ENCODE peak calls at places on chromosomes 5 and 9, in nine cellular contexts. Y is colonic mucosa; Q is upper lobe of right lung; Z is CD4-positive, alpha-beta T cell; W is OCI-LY7; B is breast epithelium; P is transverse colon; X is lower lobe of right lung; K is naive thymus-derived CD4-positive, alpha-beta T cell. R is an unnamed sample. For H3K9me3, the result is how much of the 10 kb centered on the place peaks cover.

GRCh38 chr9:83932001-83932400 is 10.8 kb upstream of the KIF27 start:
- DNase-seq in Y (no peak), Q (no peak), Z (no peak), W (no peak), B (no peak), P (no peak), X (no peak), K (no peak), R (no peak)

GRCh38 chr9:2356391-2356790 is 265.2 kb upstream of the VLDLR start:
- DNase-seq in Y (no peak), Q (no peak), Z (no peak), W (no peak), B (no peak), P (no peak), X (no peak), K (no peak), R (no peak)

GRCh38 chr5:19975795-19976194 is 12.2 kb downstream of the CDH18 start:
- DNase-seq in Y (no peak), Q (no peak), Z (no peak), W (no peak), B (no peak), P (no peak), X (no peak), K (no peak), R (no peak)

GRCh38 chr5:161535762-161536161 is 10.8 kb downstream of the GABRB2 start:
- DNase-seq in Y (no peak), Q (no peak), Z (no peak), W (peak), B (no peak), P (no peak), X (no peak), K (no peak), R (no peak)

GRCh38 chr5:34905564-34905963 is 9.7 kb downstream of the RAD1 start:
- DNase-seq in Y (no peak), Q (no peak), Z (no peak), W (no peak), B (no peak), P (no peak), X (no peak), K (no peak), R (no peak)

GRCh38 chr5:1152156-1152555 is 40.3 kb upstream of the SLC12A7 start:
- DNase-seq in Y (no peak), Q (no peak), Z (no peak), W (peak), B (no peak), P (no peak), X (no peak), K (no peak), R (no peak)

GRCh38 chr5:148474025-148474511 is 90.3 kb downstream of the FBXO38 start:
- DNase-seq in Y (no peak), Q (no peak), Z (no peak), W (no peak), B (no peak), P (no peak), X (no peak), K (no peak), R (no peak)

GRCh38 chr9:2407450-2407849 is 214.1 kb upstream of the VLDLR start:
- DNase-seq in Y (no peak), Q (no peak), Z (no peak), W (no peak), B (no peak), P (no peak), X (no peak), K (no peak), R (no peak)

GRCh38 chr9:32783168-32783891 is at the start of gene TMEM215:
- DNase-seq in Y (no peak), Q (no peak), Z (no peak), W (no peak), B (no peak), P (no peak), X (peak), K (no peak), R (no peak)

GRCh38 chr5:89613222-89613956 is 730.4 kb upstream of the MEF2C start:
- DNase-seq in Y (no peak), Q (no peak), Z (no peak), W (no peak), B (no peak), P (no peak), X (no peak), K (no peak), R (no peak)

GRCh38 chr9:1978941-1979340 is 36.2 kb upstream of the SMARCA2 start:
- DNase-seq in Y (peak), Q (no peak), Z (no peak), W (no peak), B (no peak), P (no peak), X (peak), K (no peak), R (no peak)

GRCh38 chr5:36060516-36060885 is 6.2 kb downstream of the UGT3A2 start:
- DNase-seq in Y (no peak), Q (no peak), Z (no peak), W (peak), B (no peak), P (no peak), X (no peak), K (no peak), R (no peak)

GRCh38 chr5:9653811-9654210 is 23.7 kb upstream of the TAS2R1 start:
- DNase-seq in Y (no peak), Q (no peak), Z (no peak), W (no peak), B (no peak), P (no peak), X (no peak), K (no peak), R (no peak)

GRCh38 chr5:172800088-172800551 is 29.1 kb upstream of the DUSP1 start:
- DNase-seq in Y (no peak), Q (peak), Z (no peak), W (no peak), B (no peak), P (peak), X (peak), K (no peak), R (no peak)

GRCh38 chr9:18676501-18676900 is 202.5 kb downstream of the ADAMTSL1 start:
- DNase-seq in Y (no peak), Q (no peak), Z (no peak), W (no peak), B (no peak), P (no peak), X (no peak), K (no peak), R (no peak)

GRCh38 chr9:85610074-85610855 is 131.5 kb downstream of the AGTPBP1 start:
- DNase-seq in Y (peak), Q (no peak), Z (peak), W (peak), B (no peak), P (no peak), X (no peak), K (peak), R (no peak)

GRCh38 chr5:81646469-81646868 is 104.4 kb downstream of the SSBP2 start:
- DNase-seq in Y (no peak), Q (no peak), Z (no peak), W (no peak), B (no peak), P (no peak), X (no peak), K (no peak), R (no peak)

DNA sequence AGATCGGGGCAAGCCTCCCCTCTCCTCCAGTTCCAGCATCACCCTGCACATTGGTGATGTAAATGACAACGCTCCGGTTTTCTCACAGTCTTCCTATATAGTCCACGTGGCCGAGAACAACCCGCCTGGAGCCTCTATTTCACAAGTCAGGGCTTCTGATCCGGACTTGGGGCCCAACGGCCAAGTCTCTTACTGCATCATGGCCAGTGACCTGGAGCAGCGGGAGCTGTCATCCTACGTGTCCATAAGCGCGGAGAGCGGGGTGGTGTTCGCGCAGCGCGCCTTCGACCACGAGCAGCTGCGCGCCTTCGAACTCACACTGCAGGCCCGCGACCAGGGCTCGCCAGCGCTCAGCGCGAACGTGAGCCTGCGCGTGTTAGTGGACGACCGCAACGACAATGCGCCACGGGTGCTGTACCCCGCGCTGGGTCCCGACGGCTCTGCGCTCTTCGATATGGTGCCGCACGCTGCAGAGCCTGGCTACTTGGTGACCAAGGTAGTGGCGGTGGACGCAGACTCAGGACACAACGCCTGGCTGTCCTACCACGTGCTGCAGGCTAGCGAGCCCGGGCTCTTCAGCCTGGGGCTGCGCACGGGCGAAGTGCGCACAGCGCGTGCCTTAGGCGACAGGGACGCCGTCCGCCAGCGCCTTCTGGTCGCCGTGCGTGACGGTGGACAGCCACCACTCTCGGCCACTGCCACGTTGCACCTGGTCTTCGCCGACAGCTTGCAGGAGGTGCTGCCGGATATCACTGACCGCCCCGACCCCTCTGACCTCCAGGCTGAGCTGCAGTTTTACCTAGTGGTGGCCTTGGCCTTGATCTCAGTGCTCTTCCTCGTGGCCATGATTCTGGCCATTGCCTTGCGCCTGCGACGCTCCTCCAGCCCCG is 1.9 kb downstream of the PCDHGB4 start:
- DNase-seq in Y (no peak), Q (no peak), Z (no peak), W (no peak), B (no peak), P (no peak), X (no peak), K (no peak), R (no peak)
- H3K9me3 ChIP-seq in Y (under half), Q (under half), Z (half or more), W (under half), B (half or more), P (half or more), X (half or more), K (under half), R (under half)

GRCh38 chr9:103999375-104000062 is 94.6 kb upstream of the SMC2 start:
- DNase-seq in Y (no peak), Q (peak), Z (no peak), W (no peak), B (no peak), P (no peak), X (peak), K (no peak), R (no peak)
- H3K9me3 ChIP-seq in Y (under half), Q (under half), Z (under half), W (under half), B (under half), P (under half), X (under half), K (under half), R (under half)

GRCh38 chr5:136022965-136023364 is 5.8 kb upstream of the TGFBI start:
- DNase-seq in Y (no peak), Q (no peak), Z (no peak), W (no peak), B (no peak), P (no peak), X (no peak), K (no peak), R (no peak)
- H3K9me3 ChIP-seq in Y (under half), Q (under half), Z (under half), W (under half), B (under half), P (under half), X (under half), K (under half), R (under half)

GRCh38 chr9:34252670-34253459 is 74.0 kb downstream of the UBAP1 start:
- DNase-seq in Y (peak), Q (peak), Z (peak), W (peak), B (peak), P (no peak), X (peak), K (peak), R (peak)

GRCh38 chr9:34252016-34252415 is 73.2 kb downstream of the UBAP1 start:
- DNase-seq in Y (no peak), Q (no peak), Z (no peak), W (no peak), B (no peak), P (no peak), X (no peak), K (no peak), R (no peak)

GRCh38 chr9:34254966-34255825 is 73.9 kb downstream of the KIF24 start:
- DNase-seq in Y (no peak), Q (no peak), Z (no peak), W (no peak), B (no peak), P (no peak), X (no peak), K (no peak), R (no peak)

GRCh38 chr9:34254141-34254913 is 74.7 kb downstream of the KIF24 start:
- DNase-seq in Y (no peak), Q (no peak), Z (no peak), W (no peak), B (no peak), P (no peak), X (no peak), K (no peak), R (no peak)

DNA sequence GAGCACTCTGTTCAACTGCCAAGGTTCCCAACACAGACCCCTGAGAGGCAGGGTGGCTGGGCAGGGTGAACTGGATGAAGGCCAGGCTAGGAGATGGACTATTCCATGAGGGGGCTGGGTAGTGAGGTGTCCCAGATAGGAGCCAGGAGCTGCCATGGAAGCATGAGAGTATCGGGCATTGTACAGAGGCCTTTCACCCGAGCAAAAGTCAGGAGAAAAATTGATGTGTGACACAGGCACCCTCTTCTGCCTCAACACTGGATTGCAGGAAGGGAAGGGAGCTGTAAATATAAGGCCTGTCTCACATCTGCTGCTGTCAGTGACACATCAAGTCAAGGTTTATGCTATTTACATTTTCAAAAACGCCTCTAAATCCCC is 74.6 kb downstream of the UBAP1 start:
- DNase-seq in Y (no peak), Q (no peak), Z (no peak), W (no peak), B (no peak), P (no peak), X (no peak), K (no peak), R (no peak)
- H3K9me3 ChIP-seq in Y (under half), Q (under half), Z (under half), W (under half), B (under half), P (under half), X (under half), K (under half), R (under half)

DNA sequence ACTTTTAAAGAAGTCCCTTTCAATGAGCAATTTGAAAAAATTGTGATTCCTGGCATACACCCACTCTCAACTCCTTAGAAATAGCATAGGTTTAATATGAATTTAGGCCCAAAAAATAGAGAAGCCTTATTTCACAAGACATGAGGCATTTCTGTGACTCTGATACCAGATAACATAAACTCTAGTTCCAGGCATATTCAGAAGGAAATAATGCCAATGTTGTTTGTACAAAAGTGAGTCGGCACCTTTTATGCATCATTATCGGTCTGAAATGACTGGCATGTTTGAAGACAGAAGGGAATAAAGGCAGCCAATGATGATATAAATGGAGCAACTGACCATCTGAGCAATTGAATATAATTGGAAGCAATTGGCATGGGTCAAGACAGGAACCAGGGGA is 19.4 kb upstream of the RECK start:
- DNase-seq in Y (no peak), Q (no peak), Z (no peak), W (no peak), B (no peak), P (no peak), X (no peak), K (no peak), R (no peak)
- H3K9me3 ChIP-seq in Y (under half), Q (under half), Z (under half), W (under half), B (under half), P (under half), X (under half), K (under half), R (under half)

GRCh38 chr9:101400120-101400519 is 1.5 kb downstream of the ZNF189 start:
- DNase-seq in Y (no peak), Q (no peak), Z (no peak), W (no peak), B (no peak), P (peak), X (no peak), K (no peak), R (no peak)

GRCh38 chr9:101399641-101399965 is 952 bp downstream of the ZNF189 start:
- DNase-seq in Y (no peak), Q (no peak), Z (no peak), W (peak), B (no peak), P (no peak), X (no peak), K (no peak), R (no peak)

GRCh38 chr9:101398930-101399640 is 434 bp downstream of the ZNF189 start:
- DNase-seq in Y (peak), Q (no peak), Z (no peak), W (peak), B (no peak), P (peak), X (no peak), K (no peak), R (peak)

GRCh38 chr9:101408374-101409078 is 9.9 kb downstream of the ZNF189 start:
- DNase-seq in Y (no peak), Q (no peak), Z (no peak), W (no peak), B (no peak), P (no peak), X (no peak), K (no peak), R (no peak)

DNA sequence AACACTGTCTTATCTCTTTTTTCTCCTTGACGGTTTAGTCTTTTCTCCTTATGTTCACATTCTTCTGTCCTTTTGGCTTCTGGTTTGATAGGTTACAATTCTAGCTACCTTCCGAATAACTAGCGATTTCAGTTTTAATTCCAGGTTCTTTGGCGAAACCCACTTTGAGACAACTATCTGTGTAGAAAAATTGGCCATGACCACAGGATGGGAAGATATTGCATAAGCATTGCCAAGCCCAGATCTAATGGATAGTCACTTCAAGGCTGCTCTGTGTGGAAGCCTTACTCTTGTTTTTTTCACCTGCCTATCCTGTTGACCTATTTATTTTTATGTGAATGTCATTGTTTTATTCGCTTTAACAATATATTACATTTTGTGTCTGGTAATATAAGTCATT is 5.2 kb downstream of the ZNF189 start:
- DNase-seq in Y (no peak), Q (no peak), Z (no peak), W (no peak), B (no peak), P (no peak), X (no peak), K (no peak), R (no peak)
- H3K9me3 ChIP-seq in Y (under half), Q (under half), Z (under half), W (under half), B (half or more), P (half or more), X (half or more), K (under half), R (under half)

GRCh38 chr9:133286523-133286922 is 11.5 kb upstream of the ABO start:
- DNase-seq in Y (no peak), Q (no peak), Z (no peak), W (no peak), B (peak), P (no peak), X (no peak), K (no peak), R (no peak)

GRCh38 chr9:133285252-133285775 is 10.3 kb upstream of the ABO start:
- DNase-seq in Y (peak), Q (no peak), Z (no peak), W (no peak), B (no peak), P (peak), X (no peak), K (no peak), R (no peak)

GRCh38 chr9:133294257-133294656 is 19.3 kb upstream of the ABO start:
- DNase-seq in Y (no peak), Q (no peak), Z (no peak), W (no peak), B (no peak), P (no peak), X (no peak), K (no peak), R (no peak)

DNA sequence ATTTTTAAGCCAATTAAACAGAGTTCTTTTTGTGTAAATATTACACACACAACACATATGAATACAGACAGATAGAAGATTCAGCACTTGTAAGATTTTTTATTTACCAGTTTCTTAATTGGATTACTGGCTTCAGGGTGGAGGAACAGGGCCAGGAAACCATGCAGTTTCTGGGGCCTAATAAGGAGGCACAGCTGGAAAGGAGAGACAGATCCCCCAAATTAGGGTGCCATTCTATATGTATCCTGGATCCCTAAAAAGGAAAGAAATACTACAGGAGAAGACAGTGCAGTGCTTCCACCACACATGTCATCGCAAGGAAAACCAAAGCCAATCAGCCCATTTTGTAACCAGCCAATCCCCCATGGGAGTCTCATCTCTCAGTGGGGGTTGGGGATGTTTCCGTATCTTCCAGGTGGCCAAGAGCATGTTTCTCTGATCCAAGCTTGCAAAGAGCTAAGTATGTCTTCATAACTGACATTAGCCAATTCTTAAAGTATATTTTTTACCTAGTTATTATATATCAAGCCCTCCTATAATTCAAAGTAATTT is 15.8 kb upstream of the ABO start:
- DNase-seq in Y (no peak), Q (no peak), Z (no peak), W (no peak), B (no peak), P (no peak), X (no peak), K (no peak), R (no peak)
- H3K9me3 ChIP-seq in Y (under half), Q (under half), Z (under half), W (under half), B (under half), P (under half), X (under half), K (under half), R (under half)